ENCODE peak calls at places on chromosomes 7 and 10, in five cellular contexts. Y, Q, D, J and E are unnamed samples.

GRCh38 chr7:101953248-101953819 is 135.9 kb downstream of the CUX1 start:
- DNase-seq in Q (peak; percentile 60), Y (peak; percentile 84), D (no peak), J (peak; percentile 48), E (no peak)

GRCh38 chr7:100010901-100011300 is 4.5 kb upstream of the ZKSCAN1 start:
- DNase-seq in J (no peak), Y (no peak), D (no peak), Q (no peak), E (no peak)

GRCh38 chr7:138565451-138566114 is 105.5 kb downstream of the TRIM24 start:
- DNase-seq in Y (no peak), Q (peak; percentile 13), J (no peak), D (no peak), E (peak; percentile 13)

GRCh38 chr10:12710594-12711343 is 290.7 kb downstream of the CCDC3 start:
- DNase-seq in J (peak; percentile 67), D (peak; percentile 70), Y (peak; percentile 86), Q (peak; percentile 74), E (peak; percentile 92)

GRCh38 chr10:2619927-2620326 is 447.4 kb upstream of the PFKP start:
- DNase-seq in Y (no peak), Q (no peak), J (no peak), D (no peak), E (peak; percentile 36)

GRCh38 chr10:101134299-101135127 is 3.4 kb downstream of the TLX1 start:
- DNase-seq in D (no peak), J (no peak), Q (no peak), Y (no peak), E (no peak)

GRCh38 chr7:156753630-156754029 is 113.1 kb downstream of the RNF32 start:
- DNase-seq in Q (no peak), D (no peak), Y (no peak), J (no peak), E (no peak)

GRCh38 chr7:80593869-80594587 is 44.4 kb upstream of the CD36 start:
- DNase-seq in D (no peak), J (peak; percentile 28), Q (no peak), Y (no peak), E (no peak)

GRCh38 chr10:64036306-64036930 is 515.2 kb downstream of the REEP3 start:
- DNase-seq in J (no peak), Q (no peak), D (no peak), Y (peak; percentile 20), E (no peak)